ENCODE peak calls at places on chromosomes 4 and X, in eight cellular contexts. M is BE2C; L is progenitor cell of endocrine pancreas; N is H9; O is activated naive CD4-positive, alpha-beta T cell treated with anti-CD3 and anti-CD28 coated beads, Interleukin-2, amount 10 ng/mL, durations not matched to agents 7 days and 5 days; X is left ventricle myocardium inferior; E is activated T-cell treated with anti-CD3 and anti-CD28 coated beads for 4 hours; G is HT1080. H is an unnamed sample.
A peak's percentile ranks its signal among the peaks of the same experiment; 100 is the strongest.

GRCh38 chrX:104270916-104271512 is 16.3 kb upstream of the ESX1 start:
- DNase-seq in E (no peak), N (peak; percentile 53), O (peak; percentile 46), X (peak; percentile 31), L (no peak), G (peak; percentile 47), M (peak; percentile 35), H (peak; percentile 63)

GRCh38 chr4:968221-968620 is 5.1 kb downstream of the DGKQ start:
- DNase-seq in L (no peak), X (no peak), N (no peak), O (no peak), E (no peak), G (no peak), M (no peak), H (no peak)

GRCh38 chrX:123993326-123993725 is 31.8 kb downstream of the STAG2 start:
- DNase-seq in L (no peak), G (peak; percentile 84), N (no peak), M (no peak), O (no peak), X (no peak), E (no peak), H (no peak)

GRCh38 chr4:170226288-170226687 is 136.5 kb upstream of the AADAT start:
- DNase-seq in E (no peak), G (no peak), X (no peak), N (peak; percentile 51), M (no peak), L (no peak), O (no peak), H (no peak)

GRCh38 chr4:1465173-1466033 is 59.2 kb upstream of the NKX1-1 start:
- DNase-seq in G (no peak), L (no peak), X (no peak), E (no peak), O (no peak), N (no peak), M (no peak), H (peak; percentile 33)

GRCh38 chrX:15404712-15405111 is 20.5 kb upstream of the VEGFD start:
- DNase-seq in N (no peak), O (no peak), G (no peak), M (peak; percentile 40), X (peak; percentile 33), L (no peak), E (no peak), H (no peak)

GRCh38 chr4:125315571-125316390 is 1.0 kb downstream of the FAT4 start:
- DNase-seq in O (peak; percentile 27), X (peak; percentile 57), L (peak; percentile 45), E (no peak), M (peak; percentile 79), G (peak; percentile 54), N (peak; percentile 57), H (peak; percentile 77)

GRCh38 chrX:119190736-119191282 is 45.3 kb upstream of the PGRMC1 start:
- DNase-seq in X (no peak), E (no peak), O (no peak), L (no peak), M (no peak), N (no peak), G (no peak), H (no peak)

GRCh38 chr4:26885912-26886274 is 25.3 kb downstream of the STIM2 start:
- DNase-seq in N (no peak), M (no peak), G (no peak), X (no peak), L (no peak), E (no peak), O (peak; percentile 45), H (no peak)

GRCh38 chr4:148214529-148215166 is 227.6 kb downstream of the NR3C2 start:
- DNase-seq in G (no peak), N (no peak), E (no peak), L (no peak), X (peak; percentile 51), O (no peak), M (peak; percentile 21), H (no peak)

GRCh38 chrX:70029790-70030189 is 19.9 kb downstream of the AWAT2 start:
- DNase-seq in L (no peak), N (no peak), E (no peak), O (no peak), X (no peak), G (no peak), M (no peak), H (no peak)

GRCh38 chr4:71545168-71545567 is 206.3 kb downstream of the SLC4A4 start:
- DNase-seq in L (no peak), G (no peak), N (no peak), M (no peak), E (no peak), O (no peak), X (no peak), H (no peak)

GRCh38 chr4:95533254-95533653 is 15.5 kb downstream of the UNC5C start:
- DNase-seq in X (no peak), O (no peak), M (no peak), G (no peak), L (no peak), E (no peak), N (no peak), H (no peak)

GRCh38 chr4:118865091-118865708 is 23.5 kb upstream of the SYNPO2 start:
- DNase-seq in N (peak; percentile 77), G (peak; percentile 59), L (peak; percentile 13), O (peak; percentile 34), X (no peak), M (peak; percentile 63), E (no peak), H (no peak)

GRCh38 chr4:123822353-123822752 is 425.8 kb downstream of the SPRY1 start:
- DNase-seq in N (no peak), G (no peak), E (no peak), M (no peak), X (no peak), O (no peak), L (no peak), H (no peak)

GRCh38 chrX:3548743-3549441 is 164.6 kb downstream of the PRKX start:
- DNase-seq in N (no peak), O (no peak), L (no peak), X (no peak), G (no peak), M (no peak), E (no peak), H (no peak)

GRCh38 chrX:153414838-153415552 is 3.7 kb downstream of the ZFP92 start:
- DNase-seq in O (no peak), E (no peak), X (peak; percentile 27), M (no peak), L (no peak), G (no peak), N (no peak), H (no peak)

GRCh38 chr4:23736466-23736865 is 153.4 kb downstream of the PPARGC1A start:
- DNase-seq in O (no peak), L (no peak), N (no peak), X (no peak), G (no peak), E (no peak), M (no peak), H (no peak)

GRCh38 chr4:112130903-112131302 is 14.4 kb upstream of the FAM241A start:
- DNase-seq in E (no peak), N (peak; percentile 35), G (no peak), X (no peak), O (no peak), L (no peak), M (no peak), H (no peak)

GRCh38 chrX:115968436-115969252 is 201.9 kb upstream of the AGTR2 start:
- DNase-seq in G (peak; percentile 80), E (no peak), N (peak; percentile 97), O (no peak), X (peak; percentile 41), M (peak; percentile 67), L (peak; percentile 64), H (peak; percentile 77)

GRCh38 chr4:14920237-14920636 is 82.0 kb upstream of the CPEB2 start:
- DNase-seq in M (no peak), G (no peak), E (no peak), X (no peak), O (no peak), L (no peak), N (no peak), H (no peak)

GRCh38 chr4:122831515-122832196 is 5.0 kb downstream of the FGF2 start:
- DNase-seq in O (no peak), X (no peak), M (no peak), G (no peak), L (no peak), E (no peak), N (no peak), H (no peak)

GRCh38 chr4:86831262-86832090 is 17.7 kb downstream of the SLC10A6 start:
- DNase-seq in M (no peak), G (peak; percentile 93), O (no peak), N (no peak), X (no peak), E (no peak), L (no peak), H (no peak)

GRCh38 chr4:5463936-5464650 is 244.3 kb downstream of the EVC2 start:
- DNase-seq in G (no peak), E (no peak), O (no peak), M (no peak), N (no peak), X (no peak), L (no peak), H (no peak)

GRCh38 chr4:10008208-10009005 is 12.9 kb downstream of the SLC2A9 start:
- DNase-seq in L (no peak), X (no peak), M (peak; percentile 81), G (no peak), O (no peak), N (no peak), E (no peak), H (no peak)

GRCh38 chr4:47031011-47031678 is at the start of gene GABRB1:
- DNase-seq in N (peak; percentile 74), G (no peak), E (no peak), M (peak; percentile 74), X (peak; percentile 48), O (peak; percentile 28), L (peak; percentile 37), H (peak; percentile 82)

GRCh38 chr4:22991576-22991975 is 298.8 kb downstream of the GBA3 start:
- DNase-seq in M (no peak), N (no peak), E (no peak), O (no peak), G (peak; percentile 5), X (no peak), L (no peak), H (no peak)

GRCh38 chrX:79623098-79623762 is 256.1 kb upstream of the ITM2A start:
- DNase-seq in M (no peak), E (no peak), N (no peak), O (no peak), X (no peak), G (no peak), L (no peak), H (no peak)

GRCh38 chrX:12617241-12617640 is 174.0 kb upstream of the PRPS2 start:
- DNase-seq in E (no peak), O (no peak), G (no peak), M (no peak), N (no peak), X (no peak), L (no peak), H (no peak)

GRCh38 chrX:25015486-25016360 is at the start of gene ARX:
- DNase-seq in X (peak; percentile 25), L (no peak), M (peak; percentile 50), E (no peak), N (peak; percentile 94), G (no peak), O (peak; percentile 54), H (peak; percentile 41)

GRCh38 chr4:52864816-52865215 is 2.7 kb downstream of the RASL11B start:
- DNase-seq in O (no peak), G (no peak), X (no peak), L (no peak), E (no peak), M (peak; percentile 60), N (no peak), H (no peak)

GRCh38 chr4:73674451-73674919 is 54.2 kb upstream of the RASSF6 start:
- DNase-seq in E (no peak), O (no peak), X (peak; percentile 29), N (no peak), L (no peak), G (no peak), M (no peak), H (no peak)

GRCh38 chr4:184838249-184839074 is 12.7 kb upstream of the ACSL1 start:
- DNase-seq in G (peak; percentile 32), L (no peak), O (no peak), N (no peak), M (no peak), X (no peak), E (no peak), H (no peak)

GRCh38 chrX:131802836-131803626 is 220.1 kb upstream of the STK26 start:
- DNase-seq in N (no peak), L (no peak), E (no peak), G (peak; percentile 2), O (peak; percentile 37), M (peak; percentile 21), X (no peak), H (peak; percentile 80)